ENCODE peak calls at places on chromosomes 16 and 17, in five cellular contexts. E is foreskin fibroblast, G is D341Med, K is aorta, D is neural crest cell. P is an unnamed sample.

GRCh38 chr17:28896491-28896883 is 1.0 kb downstream of the FLOT2 start:
- DNase-seq in E (peak), G (peak), K (no peak), D (no peak), P (no peak)

GRCh38 chr16:58047557-58048348 is 22.2 kb downstream of the MMP15 start:
- DNase-seq in E (no peak), G (no peak), K (no peak), D (no peak), P (no peak)

GRCh38 chr17:79980246-79981043 is 55.2 kb downstream of the TBC1D16 start:
- DNase-seq in E (no peak), G (no peak), K (peak), D (no peak), P (peak)

GRCh38 chr17:82156284-82156925 is 56.2 kb downstream of the CCDC57 start:
- DNase-seq in E (no peak), G (no peak), K (no peak), D (no peak), P (no peak)

GRCh38 chr17:64354396-64354795 is 36.3 kb downstream of the PECAM1 start:
- DNase-seq in E (no peak), G (peak), K (no peak), D (no peak), P (peak)

GRCh38 chr16:29192329-29193247 is 207.7 kb downstream of the LAT start:
- DNase-seq in E (no peak), G (no peak), K (peak), D (no peak), P (peak)

GRCh38 chr16:67481561-67482259 is 753 bp upstream of the ATP6V0D1 start:
- DNase-seq in E (peak), G (no peak), K (no peak), D (no peak), P (no peak)

GRCh38 chr16:78673884-78674283 is 574.4 kb downstream of the WWOX start:
- DNase-seq in E (no peak), G (no peak), K (no peak), D (no peak), P (no peak)

GRCh38 chr17:41873559-41874292 is 8.5 kb upstream of the KLHL11 start:
- DNase-seq in E (no peak), G (no peak), K (no peak), D (no peak), P (peak)

GRCh38 chr16:55468352-55468990 is 10.5 kb upstream of the MMP2 start:
- DNase-seq in E (no peak), G (no peak), K (no peak), D (no peak), P (no peak)

GRCh38 chr16:17328971-17329370 is 141.8 kb downstream of the XYLT1 start:
- DNase-seq in E (peak), G (no peak), K (no peak), D (no peak), P (no peak)

GRCh38 chr16:74679983-74680382 is 13.3 kb upstream of the RFWD3 start:
- DNase-seq in E (no peak), G (no peak), K (no peak), D (no peak), P (no peak)

GRCh38 chr17:43880420-43880991 is 26.8 kb downstream of the MPP2 start:
- DNase-seq in E (peak), G (peak), K (peak), D (peak), P (no peak)

GRCh38 chr16:69270831-69271230 is 40.3 kb upstream of the VPS4A start:
- DNase-seq in E (no peak), G (no peak), K (no peak), D (no peak), P (no peak)

P was measured in posterior vena cava.